ENCODE peak calls at places on chromosomes 6 and 20, in seven cellular contexts. One of them, this sample, is unnamed.

GRCh38 chr6:154862536-154862935 is 129.3 kb downstream of the SCAF8 start:
- ATAC-seq in foreskin keratinocyte: no peak
- ATAC-seq in Right ventricle myocardium inferior: no peak
- ATAC-seq in left lobe of liver: peak
- ATAC-seq in right cardiac atrium: no peak
- ATAC-seq in activated CD8-positive, alpha-beta T cell treated with anti-CD3 and anti-CD28 coated beads, Interleukin-2, amount 10 ng/mL, durations not matched to agents 7 days and 5 days: no peak
- ATAC-seq in upper lobe of right lung: no peak
- ATAC-seq in this sample: no peak

GRCh38 chr6:138521800-138522199 is 22.5 kb upstream of the NHSL1 start:
- ATAC-seq in foreskin keratinocyte: no peak
- ATAC-seq in Right ventricle myocardium inferior: peak
- ATAC-seq in left lobe of liver: peak
- ATAC-seq in right cardiac atrium: peak
- ATAC-seq in activated CD8-positive, alpha-beta T cell treated with anti-CD3 and anti-CD28 coated beads, Interleukin-2, amount 10 ng/mL, durations not matched to agents 7 days and 5 days: no peak
- ATAC-seq in upper lobe of right lung: peak
- ATAC-seq in this sample: no peak

GRCh38 chr20:38001173-38001875 is 31.9 kb downstream of the TTI1 start:
- ATAC-seq in foreskin keratinocyte: peak
- ATAC-seq in Right ventricle myocardium inferior: no peak
- ATAC-seq in left lobe of liver: no peak
- ATAC-seq in right cardiac atrium: peak
- ATAC-seq in activated CD8-positive, alpha-beta T cell treated with anti-CD3 and anti-CD28 coated beads, Interleukin-2, amount 10 ng/mL, durations not matched to agents 7 days and 5 days: no peak
- ATAC-seq in upper lobe of right lung: no peak
- ATAC-seq in this sample: no peak

GRCh38 chr20:62198496-62198895 is 15.7 kb downstream of the MTG2 start:
- ATAC-seq in foreskin keratinocyte: no peak
- ATAC-seq in Right ventricle myocardium inferior: no peak
- ATAC-seq in left lobe of liver: no peak
- ATAC-seq in right cardiac atrium: no peak
- ATAC-seq in activated CD8-positive, alpha-beta T cell treated with anti-CD3 and anti-CD28 coated beads, Interleukin-2, amount 10 ng/mL, durations not matched to agents 7 days and 5 days: no peak
- ATAC-seq in upper lobe of right lung: no peak
- ATAC-seq in this sample: no peak

GRCh38 chr20:64000906-64001305 is 20.0 kb downstream of the PRPF6 start:
- ATAC-seq in foreskin keratinocyte: no peak
- ATAC-seq in Right ventricle myocardium inferior: no peak
- ATAC-seq in left lobe of liver: no peak
- ATAC-seq in right cardiac atrium: no peak
- ATAC-seq in activated CD8-positive, alpha-beta T cell treated with anti-CD3 and anti-CD28 coated beads, Interleukin-2, amount 10 ng/mL, durations not matched to agents 7 days and 5 days: no peak
- ATAC-seq in upper lobe of right lung: no peak
- ATAC-seq in this sample: no peak

GRCh38 chr20:63216849-63217471 is 1.0 kb upstream of the YTHDF1 start:
- ATAC-seq in foreskin keratinocyte: no peak
- ATAC-seq in Right ventricle myocardium inferior: no peak
- ATAC-seq in left lobe of liver: no peak
- ATAC-seq in right cardiac atrium: no peak
- ATAC-seq in activated CD8-positive, alpha-beta T cell treated with anti-CD3 and anti-CD28 coated beads, Interleukin-2, amount 10 ng/mL, durations not matched to agents 7 days and 5 days: no peak
- ATAC-seq in upper lobe of right lung: no peak
- ATAC-seq in this sample: no peak

GRCh38 chr6:167965602-167966539 is 31.6 kb upstream of the KIF25 start:
- ATAC-seq in foreskin keratinocyte: no peak
- ATAC-seq in Right ventricle myocardium inferior: no peak
- ATAC-seq in left lobe of liver: peak
- ATAC-seq in right cardiac atrium: peak
- ATAC-seq in activated CD8-positive, alpha-beta T cell treated with anti-CD3 and anti-CD28 coated beads, Interleukin-2, amount 10 ng/mL, durations not matched to agents 7 days and 5 days: no peak
- ATAC-seq in upper lobe of right lung: peak
- ATAC-seq in this sample: peak

GRCh38 chr6:130115036-130115435 is 96.7 kb downstream of the L3MBTL3 start:
- ATAC-seq in foreskin keratinocyte: no peak
- ATAC-seq in Right ventricle myocardium inferior: no peak
- ATAC-seq in left lobe of liver: no peak
- ATAC-seq in right cardiac atrium: no peak
- ATAC-seq in activated CD8-positive, alpha-beta T cell treated with anti-CD3 and anti-CD28 coated beads, Interleukin-2, amount 10 ng/mL, durations not matched to agents 7 days and 5 days: no peak
- ATAC-seq in upper lobe of right lung: no peak
- ATAC-seq in this sample: no peak

GRCh38 chr6:99589290-99589672 is 17.4 kb upstream of the PRDM13 start:
- ATAC-seq in foreskin keratinocyte: peak
- ATAC-seq in Right ventricle myocardium inferior: peak
- ATAC-seq in left lobe of liver: peak
- ATAC-seq in right cardiac atrium: peak
- ATAC-seq in activated CD8-positive, alpha-beta T cell treated with anti-CD3 and anti-CD28 coated beads, Interleukin-2, amount 10 ng/mL, durations not matched to agents 7 days and 5 days: peak
- ATAC-seq in upper lobe of right lung: peak
- ATAC-seq in this sample: no peak